ENCODE peak calls at places on chromosomes 7 and 10, in four cellular contexts. G is cardiac fibroblast, U is heart left ventricle, C is uterus. Z is an unnamed sample.

GRCh38 chr7:14009453-14010418 is 20.3 kb upstream of the ETV1 start:
- DNase-seq in G (no peak), U (no peak), C (no peak), Z (no peak)

GRCh38 chr7:38629621-38630020 is 1.6 kb downstream of the AMPH start:
- DNase-seq in G (no peak), U (no peak), C (no peak), Z (peak)

GRCh38 chr10:95782274-95782830 is 26.4 kb downstream of the ENTPD1 start:
- DNase-seq in G (no peak), U (no peak), C (no peak), Z (no peak)

GRCh38 chr7:38232475-38233366 is 40.7 kb downstream of the TARP start:
- DNase-seq in G (no peak), U (no peak), C (no peak), Z (no peak)

GRCh38 chr10:64873959-64874358 is 1352.8 kb downstream of the REEP3 start:
- DNase-seq in G (peak), U (no peak), C (no peak), Z (no peak)

GRCh38 chr7:388961-389701 is 99.2 kb downstream of the FOXL3 start:
- DNase-seq in G (no peak), U (no peak), C (peak), Z (no peak)

GRCh38 chr7:135697276-135698049 is 30.5 kb downstream of the SLC13A4 start:
- DNase-seq in G (no peak), U (no peak), C (no peak), Z (no peak)

GRCh38 chr7:113945018-113945938 is 26.5 kb upstream of the PPP1R3A start:
- DNase-seq in G (no peak), U (peak), C (no peak), Z (no peak)

GRCh38 chr7:8379264-8379663 is 54.1 kb upstream of the NXPH1 start:
- DNase-seq in G (no peak), U (no peak), C (no peak), Z (peak)

GRCh38 chr7:22578048-22578770 is 78.2 kb upstream of the STEAP1B start:
- DNase-seq in G (peak), U (no peak), C (no peak), Z (no peak)

GRCh38 chr7:45145881-45146280 is 11.7 kb upstream of the RAMP3 start:
- DNase-seq in G (no peak), U (no peak), C (no peak), Z (no peak)

GRCh38 chr10:12728569-12728968 is 272.9 kb downstream of the CCDC3 start:
- DNase-seq in G (peak), U (no peak), C (no peak), Z (no peak)

GRCh38 chr10:12730809-12731519 is 270.5 kb downstream of the CCDC3 start:
- DNase-seq in G (peak), U (no peak), C (no peak), Z (no peak)

GRCh38 chr10:12726971-12727831 is 274.3 kb downstream of the CCDC3 start:
- DNase-seq in G (no peak), U (no peak), C (no peak), Z (no peak)

GRCh38 chr10:12727832-12728215 is 273.7 kb downstream of the CCDC3 start:
- DNase-seq in G (peak), U (no peak), C (no peak), Z (no peak)

GRCh38 chr10:12729885-12730284 is 271.6 kb downstream of the CCDC3 start:
- DNase-seq in G (no peak), U (no peak), C (no peak), Z (peak)
- TF ChIP-seq CTCF in G (peak), U (peak), C (peak), Z (peak)

GRCh38 chr10:133298466-133298865 is 10.2 kb downstream of the TUBGCP2 start:
- DNase-seq in G (no peak), U (no peak), C (no peak), Z (no peak)
- TF ChIP-seq CTCF in G (no peak), U (no peak), C (no peak), Z (no peak)

DNA sequence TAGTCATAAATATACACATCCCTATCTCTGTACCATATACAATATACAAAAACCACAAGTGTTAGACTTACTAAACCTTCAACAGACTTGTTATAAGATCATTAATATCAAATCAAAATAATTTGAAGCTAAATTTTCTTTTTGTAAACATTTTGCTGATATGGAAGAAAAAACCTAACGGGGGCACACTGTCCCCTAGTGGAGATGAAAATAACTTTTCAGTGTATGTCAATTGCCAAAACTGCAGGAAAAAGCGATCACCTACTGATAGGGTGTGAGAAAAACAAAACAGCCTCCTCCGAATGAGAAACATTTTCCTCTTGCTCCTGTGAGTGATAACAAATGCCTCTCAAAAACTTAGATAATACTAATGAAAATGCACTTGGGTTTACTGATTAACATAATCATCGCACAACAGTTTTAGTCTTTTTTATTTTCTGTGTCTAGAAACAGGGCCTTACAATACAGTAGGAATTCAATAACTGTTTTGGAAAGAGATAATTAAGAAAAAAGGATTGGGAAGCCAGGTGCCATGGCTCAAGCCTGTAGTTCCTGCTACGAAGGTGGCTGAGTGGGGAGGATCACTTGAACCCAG is 322.7 kb downstream of the CRPPA start:
- DNase-seq in G (peak), U (no peak), C (no peak), Z (peak)
- TF ChIP-seq CTCF in G (peak), U (peak), C (peak), Z (peak)

DNA sequence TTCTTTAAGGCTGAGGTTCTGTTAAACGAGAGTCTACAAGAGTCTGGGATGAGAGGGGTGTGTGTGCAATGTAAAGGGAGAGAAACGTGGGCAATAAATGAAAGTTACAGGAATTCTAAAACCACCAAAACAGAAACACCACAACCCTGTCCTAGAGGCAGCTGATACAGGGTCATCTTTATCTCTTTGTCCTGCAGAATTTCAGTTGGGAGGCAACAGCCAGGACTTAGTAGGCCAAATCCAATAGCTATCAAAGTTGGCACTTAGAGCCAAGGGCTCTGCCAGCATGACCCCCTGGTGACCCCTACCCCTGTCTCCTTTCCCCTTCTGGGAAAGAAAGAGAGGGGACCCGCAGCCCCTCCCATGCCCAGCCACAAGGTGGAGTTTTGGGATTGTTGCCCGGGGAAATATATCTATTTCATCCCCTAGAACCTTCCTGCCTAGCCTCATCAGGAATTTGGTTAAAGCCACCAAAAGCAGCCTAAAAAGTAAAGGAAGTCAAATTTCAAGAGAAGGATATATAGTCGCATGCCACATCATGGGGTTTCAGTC is 85.2 kb downstream of the OSBPL3 start:
- DNase-seq in G (no peak), U (no peak), C (no peak), Z (no peak)
- TF ChIP-seq CTCF in G (peak), U (peak), C (no peak), Z (no peak)

Z was measured in nephron progenitor cell.